ENCODE peak calls at places on chromosomes 7 and 10, in eight cellular contexts. One of them, this sample, is unnamed.

GRCh38 chr10:49309691-49310371 is 10.9 kb downstream of the C10orf71 start:
- DNase-seq in glutamatergic neuron: no peak
- DNase-seq in suprapubic skin: no peak
- DNase-seq in colonic mucosa: no peak
- DNase-seq in NCI-H1694 treated with DMSO at 0.1 percent for 48 hours: no peak
- DNase-seq in brain microvascular endothelial cell: no peak
- DNase-seq in KBM-7: peak
- DNase-seq in stimulated activated CD8-positive, alpha-beta memory T cell treated with anti-CD3 and anti-CD28 coated beads, Interleukin-4, amount 100 ng/mL, for 1 hour: no peak
- DNase-seq in this sample: no peak

GRCh38 chr10:71767420-71768035 is 5.8 kb downstream of the VSIR start:
- DNase-seq in NCI-H1694 treated with DMSO at 0.1 percent for 48 hours: no peak
- DNase-seq in glutamatergic neuron: no peak
- DNase-seq in suprapubic skin: no peak
- DNase-seq in stimulated activated CD8-positive, alpha-beta memory T cell treated with anti-CD3 and anti-CD28 coated beads, Interleukin-4, amount 100 ng/mL, for 1 hour: no peak
- DNase-seq in brain microvascular endothelial cell: peak
- DNase-seq in KBM-7: no peak
- DNase-seq in colonic mucosa: peak
- DNase-seq in this sample: peak

GRCh38 chr10:76251773-76252617 is 820.6 kb downstream of the LRMDA start:
- DNase-seq in brain microvascular endothelial cell: no peak
- DNase-seq in glutamatergic neuron: no peak
- DNase-seq in suprapubic skin: peak
- DNase-seq in KBM-7: no peak
- DNase-seq in NCI-H1694 treated with DMSO at 0.1 percent for 48 hours: no peak
- DNase-seq in colonic mucosa: peak
- DNase-seq in stimulated activated CD8-positive, alpha-beta memory T cell treated with anti-CD3 and anti-CD28 coated beads, Interleukin-4, amount 100 ng/mL, for 1 hour: no peak
- DNase-seq in this sample: peak

GRCh38 chr10:23556727-23557440 is 118.0 kb downstream of the OTUD1 start:
- DNase-seq in stimulated activated CD8-positive, alpha-beta memory T cell treated with anti-CD3 and anti-CD28 coated beads, Interleukin-4, amount 100 ng/mL, for 1 hour: no peak
- DNase-seq in NCI-H1694 treated with DMSO at 0.1 percent for 48 hours: no peak
- DNase-seq in colonic mucosa: no peak
- DNase-seq in suprapubic skin: no peak
- DNase-seq in KBM-7: no peak
- DNase-seq in glutamatergic neuron: no peak
- DNase-seq in brain microvascular endothelial cell: peak
- DNase-seq in this sample: no peak

GRCh38 chr7:46034056-46034768 is 113.1 kb upstream of the IGFBP3 start:
- DNase-seq in KBM-7: no peak
- DNase-seq in glutamatergic neuron: no peak
- DNase-seq in NCI-H1694 treated with DMSO at 0.1 percent for 48 hours: no peak
- DNase-seq in colonic mucosa: no peak
- DNase-seq in stimulated activated CD8-positive, alpha-beta memory T cell treated with anti-CD3 and anti-CD28 coated beads, Interleukin-4, amount 100 ng/mL, for 1 hour: no peak
- DNase-seq in suprapubic skin: no peak
- DNase-seq in brain microvascular endothelial cell: peak
- DNase-seq in this sample: peak

GRCh38 chr7:157397751-157398691 is 61.2 kb downstream of the DNAJB6 start:
- DNase-seq in stimulated activated CD8-positive, alpha-beta memory T cell treated with anti-CD3 and anti-CD28 coated beads, Interleukin-4, amount 100 ng/mL, for 1 hour: no peak
- DNase-seq in KBM-7: peak
- DNase-seq in glutamatergic neuron: peak
- DNase-seq in colonic mucosa: peak
- DNase-seq in suprapubic skin: no peak
- DNase-seq in brain microvascular endothelial cell: peak
- DNase-seq in NCI-H1694 treated with DMSO at 0.1 percent for 48 hours: peak
- DNase-seq in this sample: peak

GRCh38 chr7:138125598-138126111 is 49.4 kb downstream of the AKR1D1 start:
- DNase-seq in suprapubic skin: no peak
- DNase-seq in KBM-7: peak
- DNase-seq in stimulated activated CD8-positive, alpha-beta memory T cell treated with anti-CD3 and anti-CD28 coated beads, Interleukin-4, amount 100 ng/mL, for 1 hour: no peak
- DNase-seq in colonic mucosa: no peak
- DNase-seq in glutamatergic neuron: no peak
- DNase-seq in brain microvascular endothelial cell: peak
- DNase-seq in NCI-H1694 treated with DMSO at 0.1 percent for 48 hours: no peak
- DNase-seq in this sample: no peak

GRCh38 chr10:98312349-98312748 is 44.4 kb upstream of the LOXL4 start:
- DNase-seq in stimulated activated CD8-positive, alpha-beta memory T cell treated with anti-CD3 and anti-CD28 coated beads, Interleukin-4, amount 100 ng/mL, for 1 hour: no peak
- DNase-seq in KBM-7: no peak
- DNase-seq in NCI-H1694 treated with DMSO at 0.1 percent for 48 hours: no peak
- DNase-seq in glutamatergic neuron: no peak
- DNase-seq in brain microvascular endothelial cell: no peak
- DNase-seq in suprapubic skin: no peak
- DNase-seq in colonic mucosa: no peak
- DNase-seq in this sample: peak

GRCh38 chr10:44864042-44864436 is 47.1 kb upstream of the TMEM72 start:
- DNase-seq in stimulated activated CD8-positive, alpha-beta memory T cell treated with anti-CD3 and anti-CD28 coated beads, Interleukin-4, amount 100 ng/mL, for 1 hour: no peak
- DNase-seq in colonic mucosa: peak
- DNase-seq in glutamatergic neuron: peak
- DNase-seq in NCI-H1694 treated with DMSO at 0.1 percent for 48 hours: peak
- DNase-seq in KBM-7: peak
- DNase-seq in brain microvascular endothelial cell: no peak
- DNase-seq in suprapubic skin: no peak
- DNase-seq in this sample: peak

GRCh38 chr7:74656421-74656910 is 1.1 kb upstream of the GTF2I start:
- DNase-seq in glutamatergic neuron: peak
- DNase-seq in colonic mucosa: peak
- DNase-seq in KBM-7: peak
- DNase-seq in suprapubic skin: peak
- DNase-seq in brain microvascular endothelial cell: no peak
- DNase-seq in NCI-H1694 treated with DMSO at 0.1 percent for 48 hours: peak
- DNase-seq in stimulated activated CD8-positive, alpha-beta memory T cell treated with anti-CD3 and anti-CD28 coated beads, Interleukin-4, amount 100 ng/mL, for 1 hour: peak
- DNase-seq in this sample: no peak

GRCh38 chr7:135147899-135148721 is at the start of gene TMEM140:
- DNase-seq in suprapubic skin: no peak
- DNase-seq in brain microvascular endothelial cell: peak
- DNase-seq in colonic mucosa: peak
- DNase-seq in glutamatergic neuron: no peak
- DNase-seq in NCI-H1694 treated with DMSO at 0.1 percent for 48 hours: no peak
- DNase-seq in KBM-7: peak
- DNase-seq in stimulated activated CD8-positive, alpha-beta memory T cell treated with anti-CD3 and anti-CD28 coated beads, Interleukin-4, amount 100 ng/mL, for 1 hour: no peak
- DNase-seq in this sample: peak

GRCh38 chr7:117619690-117620089 is 139.9 kb downstream of the CFTR start:
- DNase-seq in brain microvascular endothelial cell: no peak
- DNase-seq in stimulated activated CD8-positive, alpha-beta memory T cell treated with anti-CD3 and anti-CD28 coated beads, Interleukin-4, amount 100 ng/mL, for 1 hour: no peak
- DNase-seq in glutamatergic neuron: no peak
- DNase-seq in colonic mucosa: no peak
- DNase-seq in KBM-7: no peak
- DNase-seq in NCI-H1694 treated with DMSO at 0.1 percent for 48 hours: no peak
- DNase-seq in suprapubic skin: no peak
- DNase-seq in this sample: no peak

GRCh38 chr10:110860576-110861241 is 11.0 kb upstream of the PDCD4 start:
- DNase-seq in NCI-H1694 treated with DMSO at 0.1 percent for 48 hours: peak
- DNase-seq in brain microvascular endothelial cell: no peak
- DNase-seq in glutamatergic neuron: peak
- DNase-seq in KBM-7: no peak
- DNase-seq in colonic mucosa: peak
- DNase-seq in suprapubic skin: no peak
- DNase-seq in stimulated activated CD8-positive, alpha-beta memory T cell treated with anti-CD3 and anti-CD28 coated beads, Interleukin-4, amount 100 ng/mL, for 1 hour: no peak
- DNase-seq in this sample: peak

GRCh38 chr10:106559442-106559841 is 605.1 kb downstream of the SORCS1 start:
- DNase-seq in suprapubic skin: no peak
- DNase-seq in stimulated activated CD8-positive, alpha-beta memory T cell treated with anti-CD3 and anti-CD28 coated beads, Interleukin-4, amount 100 ng/mL, for 1 hour: no peak
- DNase-seq in KBM-7: no peak
- DNase-seq in colonic mucosa: no peak
- DNase-seq in NCI-H1694 treated with DMSO at 0.1 percent for 48 hours: no peak
- DNase-seq in brain microvascular endothelial cell: peak
- DNase-seq in glutamatergic neuron: no peak
- DNase-seq in this sample: no peak

This sample was measured in trophoblast cell.